ENCODE peak calls at places on chromosomes 2 and 18, in four cellular contexts. F is HepG2, J is WTC11, G is K562. B is an unnamed sample.

GRCh38 chr18:23353459-23353858 is 99.6 kb upstream of the RIOK3 start:
- DNase-seq in F (no peak), J (no peak), G (no peak), B (no peak)

GRCh38 chr2:191432121-191432520 is 186.9 kb downstream of the MYO1B start:
- DNase-seq in F (no peak), J (no peak), G (no peak), B (no peak)

GRCh38 chr2:215699698-215700407 is 264.0 kb upstream of the FN1 start:
- DNase-seq in F (no peak), J (no peak), G (no peak), B (no peak)

GRCh38 chr2:25606892-25607291 is 66.5 kb downstream of the DTNB start:
- DNase-seq in F (peak; percentile 46), J (no peak), G (peak; percentile 12), B (peak; percentile 39)

GRCh38 chr2:18178736-18179349 is 300.4 kb downstream of the KCNS3 start:
- DNase-seq in F (peak; percentile 28), J (peak; percentile 49), G (peak; percentile 59), B (peak; percentile 43)

GRCh38 chr2:3628800-3629199 is 29.2 kb upstream of the ALLC start:
- DNase-seq in F (peak; percentile 54), J (peak; percentile 74), G (peak; percentile 32), B (no peak)

GRCh38 chr2:53450885-53451284 is 316.7 kb upstream of the CHAC2 start:
- DNase-seq in F (no peak), J (no peak), G (no peak), B (no peak)

GRCh38 chr18:61530681-61531080 is 197.5 kb downstream of the CDH20 start:
- DNase-seq in F (no peak), J (no peak), G (no peak), B (no peak)

GRCh38 chr2:233100192-233100998 is 40.3 kb downstream of the INPP5D start:
- DNase-seq in F (no peak), J (no peak), G (no peak), B (no peak)

DNA sequence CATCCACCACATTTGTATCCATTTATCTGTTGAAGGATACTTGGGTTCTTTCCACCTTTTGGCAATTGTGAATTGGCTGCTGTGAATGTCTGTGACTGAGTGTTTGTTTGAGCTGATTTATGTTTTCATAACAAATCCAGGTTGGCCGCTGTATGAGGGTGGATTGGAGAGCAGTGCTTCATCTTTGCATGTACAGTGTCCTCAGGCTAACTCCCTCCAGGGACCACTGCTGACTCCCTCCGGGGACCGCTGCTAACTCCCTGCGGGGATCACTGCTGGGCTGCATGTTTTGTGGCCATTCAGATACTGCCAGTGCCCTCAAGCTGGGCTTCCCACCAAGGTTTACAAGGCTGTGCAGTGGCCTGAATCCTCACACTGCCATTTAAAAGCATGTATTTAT is 10.2 kb downstream of the BOK start:
- DNase-seq in F (no peak), J (no peak), G (no peak), B (no peak)
- TF ChIP-seq FOXJ3 in F (no peak), J (no peak), G (no peak), B (no peak)

DNA sequence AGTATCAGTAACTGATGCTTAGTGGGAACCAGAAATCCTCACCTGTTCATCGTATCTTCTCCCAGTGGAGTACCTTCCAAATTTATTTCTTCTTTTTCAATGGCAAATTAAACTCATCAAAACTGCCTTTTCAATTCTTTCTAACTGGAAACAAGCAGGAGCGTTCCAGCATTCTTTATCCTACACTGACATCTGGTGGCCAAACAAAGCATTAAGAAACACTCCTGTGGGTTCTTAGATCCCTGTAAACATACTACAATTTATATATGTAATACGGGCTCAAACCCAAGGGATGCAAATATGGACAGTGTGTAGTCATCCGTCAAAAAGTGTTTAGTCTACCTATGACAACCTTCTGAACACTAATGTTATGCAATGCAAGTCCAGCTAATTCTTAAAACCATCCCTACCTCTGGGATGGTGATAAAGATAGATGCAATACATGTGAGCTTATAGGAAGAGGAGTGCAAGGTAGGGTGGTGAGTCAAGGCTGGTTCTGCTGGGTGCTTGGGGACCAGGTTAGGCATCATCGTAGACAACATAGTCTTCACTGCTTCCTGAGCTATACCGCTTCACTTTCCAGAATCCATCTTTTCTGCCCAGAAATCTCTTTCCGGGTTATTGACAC is 375.0 kb downstream of the CTNNA2 start:
- DNase-seq in F (peak; percentile 61), J (peak; percentile 26), G (peak; percentile 38), B (peak; percentile 54)
- TF ChIP-seq FOXJ3 in F (peak; percentile 23), J (no peak), G (no peak), B (no peak)

GRCh38 chr2:46174559-46175170 is 122.5 kb upstream of the EPAS1 start:
- DNase-seq in F (no peak), J (no peak), G (no peak), B (no peak)
- TF ChIP-seq FOXJ3 in F (no peak), J (no peak), G (no peak), B (no peak)

GRCh38 chr18:41524674-41525470 is 430.2 kb upstream of the PIK3C3 start:
- DNase-seq in F (no peak), J (no peak), G (no peak), B (no peak)
- TF ChIP-seq FOXJ3 in F (no peak), J (no peak), G (no peak), B (no peak)

B was measured in SK-N-SH.